ENCODE peak calls at places on chromosomes 7 and 10, in six cellular contexts. D is activated CD4-positive, alpha-beta T cell treated with anti-CD3 and anti-CD28 coated beads, Interleukin-2, amount 50 U/mL, for 48 hours; Q is stimulated activated CD4-positive, alpha-beta T cell treated with anti-CD3 and anti-CD28 coated beads, Interleukin-4, amount 100 ng/mL, for 24 hours; I is anterior cingulate cortex; Y is NAMALWA; S is skeletal muscle cell. M is an unnamed sample.

GRCh38 chr7:40469481-40469880 is 334.7 kb downstream of the SUGCT start:
- DNase-seq in D (no peak), Q (no peak), I (no peak), S (peak; percentile 74), Y (no peak), M (no peak)

GRCh38 chr10:58734116-58734515 is 221.4 kb downstream of the BICC1 start:
- DNase-seq in D (no peak), Y (no peak), I (no peak), Q (no peak), S (no peak), M (no peak)

GRCh38 chr7:1404881-1405548 is 54.3 kb downstream of the MICALL2 start:
- DNase-seq in I (no peak), Y (no peak), Q (no peak), S (no peak), D (no peak), M (no peak)

GRCh38 chr7:45874408-45875131 is 1.7 kb upstream of the CCDC201 start:
- DNase-seq in D (no peak), Y (no peak), Q (no peak), S (no peak), I (no peak), M (no peak)

GRCh38 chr10:85934586-85934985 is 432.0 kb downstream of the GRID1 start:
- DNase-seq in Q (no peak), S (no peak), Y (no peak), I (no peak), D (no peak), M (no peak)

GRCh38 chr10:86964061-86964846 is 4.0 kb upstream of the ADIRF start:
- DNase-seq in Q (peak; percentile 2), I (no peak), Y (no peak), D (no peak), S (no peak), M (no peak)

GRCh38 chr7:74482629-74483401 is 29.1 kb downstream of the GTF2IRD1 start:
- DNase-seq in S (peak; percentile 95), I (no peak), D (no peak), Y (no peak), Q (no peak), M (no peak)

GRCh38 chr7:45921699-45922519 is 837 bp upstream of the IGFBP3 start:
- DNase-seq in S (no peak), I (peak; percentile 21), Q (no peak), D (peak; percentile 28), Y (peak; percentile 39), M (peak; percentile 54)

GRCh38 chr10:34786464-34786863 is 28.6 kb downstream of the PARD3 start:
- DNase-seq in Q (no peak), S (no peak), Y (no peak), I (no peak), D (no peak), M (no peak)

GRCh38 chr10:89384474-89385324 is 6.8 kb downstream of the IFIT1B start:
- DNase-seq in Q (no peak), S (no peak), D (no peak), Y (peak; percentile 13), I (no peak), M (no peak)

GRCh38 chr10:23035569-23035968 is 59.8 kb upstream of the MSRB2 start:
- DNase-seq in Q (no peak), Y (peak; percentile 4), I (no peak), D (no peak), S (no peak), M (peak; percentile 56)

GRCh38 chr10:76015245-76015644 is 583.8 kb downstream of the LRMDA start:
- DNase-seq in D (no peak), I (no peak), Q (no peak), Y (no peak), S (no peak), M (no peak)

GRCh38 chr7:136911362-136911761 is 42.9 kb downstream of the CHRM2 start:
- DNase-seq in I (no peak), Y (no peak), S (no peak), D (no peak), Q (no peak), M (peak; percentile 6)

GRCh38 chr10:102599565-102600327 is 44.5 kb upstream of the TRIM8 start:
- DNase-seq in D (no peak), I (no peak), Y (no peak), S (no peak), Q (no peak), M (no peak)

GRCh38 chr10:31578951-31579350 is 259.9 kb downstream of the ZEB1 start:
- DNase-seq in S (no peak), I (no peak), Q (no peak), D (no peak), Y (no peak), M (no peak)

GRCh38 chr10:48713966-48714618 is 29.4 kb downstream of the WDFY4 start:
- DNase-seq in Q (no peak), Y (no peak), I (no peak), S (no peak), D (no peak), M (no peak)

GRCh38 chr10:72335394-72336258 is 19.1 kb downstream of the DNAJB12 start:
- DNase-seq in D (peak; percentile 61), Q (no peak), Y (no peak), S (peak; percentile 53), I (no peak), M (no peak)

GRCh38 chr10:122559228-122559627 is 1.3 kb upstream of the DMBT1 start:
- DNase-seq in D (no peak), Q (no peak), Y (no peak), S (no peak), I (no peak), M (no peak)

M was measured in iPS-NIHi11.